ENCODE peak calls at places on chromosomes 5 and 9, in four cellular contexts. N is AG04450, C is foreskin fibroblast, Y is NCI-H1105 treated with DMSO at 0.1 percent for 48 hours. B is an unnamed sample.
A peak's percentile ranks its signal among the peaks of the same experiment; 100 is the strongest.

GRCh38 chr9:650362-650761 is 191.1 kb upstream of the DMRT1 start:
- DNase-seq in N (no peak), C (no peak), Y (no peak), B (no peak)

GRCh38 chr5:55856511-55857246 is 5.5 kb downstream of the IL31RA start:
- DNase-seq in N (no peak), C (no peak), Y (no peak), B (no peak)

GRCh38 chr5:96151891-96152290 is 190.2 kb upstream of the ELL2 start:
- DNase-seq in N (no peak), C (no peak), Y (no peak), B (no peak)

GRCh38 chr5:33579163-33579562 is 138.4 kb downstream of the TARS1 start:
- DNase-seq in N (no peak), C (no peak), Y (no peak), B (no peak)

GRCh38 chr9:138075961-138076649 is 198.5 kb downstream of the CACNA1B start:
- DNase-seq in N (no peak), C (no peak), Y (no peak), B (no peak)

GRCh38 chr9:7298123-7298522 is 501.5 kb downstream of the DMAC1 start:
- DNase-seq in N (no peak), C (no peak), Y (no peak), B (no peak)

GRCh38 chr5:173565491-173566038 is 50.9 kb downstream of the BOD1 start:
- DNase-seq in N (no peak), C (no peak), Y (no peak), B (no peak)

GRCh38 chr5:94776167-94776566 is 157.7 kb downstream of the SLF1 start:
- DNase-seq in N (no peak), C (peak; percentile 89), Y (no peak), B (peak; percentile 15)

GRCh38 chr5:149271717-149272558 is at the start of gene AFAP1L1:
- DNase-seq in N (no peak), C (peak; percentile 83), Y (peak; percentile 1), B (peak; percentile 35)

GRCh38 chr9:16505159-16505558 is 365.3 kb downstream of the BNC2 start:
- DNase-seq in N (peak; percentile 54), C (peak; percentile 62), Y (no peak), B (no peak)

GRCh38 chr5:43294226-43294625 is 19.0 kb downstream of the HMGCS1 start:
- DNase-seq in N (no peak), C (peak; percentile 61), Y (no peak), B (no peak)

GRCh38 chr9:135087489-135087791 is at the start of gene OLFM1:
- DNase-seq in N (no peak), C (peak; percentile 77), Y (peak; percentile 71), B (peak; percentile 84)

GRCh38 chr9:123929870-123930831 is at the start of gene DENND1A:
- DNase-seq in N (peak; percentile 43), C (peak; percentile 97), Y (peak; percentile 83), B (peak; percentile 90)

GRCh38 chr5:759111-759741 is 25.3 kb downstream of the ZDHHC11B start:
- DNase-seq in N (no peak), C (no peak), Y (no peak), B (peak; percentile 31)

GRCh38 chr5:9691261-9691660 is 61.1 kb upstream of the TAS2R1 start:
- DNase-seq in N (no peak), C (peak; percentile 28), Y (no peak), B (no peak)

GRCh38 chr5:172669808-172670402 is 28.8 kb downstream of the NEURL1B start:
- DNase-seq in N (no peak), C (no peak), Y (no peak), B (no peak)

GRCh38 chr5:74095871-74096270 is 469.9 kb downstream of the ARHGEF28 start:
- DNase-seq in N (peak; percentile 2), C (peak; percentile 34), Y (no peak), B (no peak)

GRCh38 chr5:115661156-115661555 is 35.3 kb upstream of the TMED7 start:
- DNase-seq in N (no peak), C (peak; percentile 45), Y (no peak), B (no peak)

GRCh38 chr5:68591850-68592249 is 376.3 kb downstream of the PIK3R1 start:
- DNase-seq in N (no peak), C (no peak), Y (no peak), B (no peak)

GRCh38 chr5:94847019-94847418 is 228.6 kb downstream of the SLF1 start:
- DNase-seq in N (no peak), C (no peak), Y (no peak), B (no peak)

GRCh38 chr9:130979591-130980385 is 29.2 kb upstream of the LAMC3 start:
- DNase-seq in N (no peak), C (no peak), Y (no peak), B (no peak)

GRCh38 chr9:631596-631995 is 209.9 kb upstream of the DMRT1 start:
- DNase-seq in N (no peak), C (no peak), Y (no peak), B (no peak)

GRCh38 chr9:93673271-93673843 is 97.0 kb downstream of the PHF2 start:
- DNase-seq in N (no peak), C (no peak), Y (peak; percentile 58), B (no peak)

GRCh38 chr9:71909887-71910601 is 949 bp downstream of the ABHD17B start:
- DNase-seq in N (no peak), C (peak; percentile 55), Y (peak; percentile 56), B (peak; percentile 53)

GRCh38 chr9:127167560-127168326 is 45.3 kb upstream of the ANGPTL2 start:
- DNase-seq in N (no peak), C (no peak), Y (no peak), B (no peak)

GRCh38 chr5:172733179-172733973 is 37.6 kb downstream of the DUSP1 start:
- DNase-seq in N (peak; percentile 52), C (peak; percentile 99), Y (no peak), B (no peak)

GRCh38 chr5:1400936-1401335 is 44.3 kb downstream of the SLC6A3 start:
- DNase-seq in N (no peak), C (no peak), Y (no peak), B (no peak)

GRCh38 chr9:137820161-137820855 is 57.3 kb upstream of the CACNA1B start:
- DNase-seq in N (no peak), C (peak; percentile 31), Y (no peak), B (no peak)

GRCh38 chr5:175290379-175290778 is 153.6 kb downstream of the DRD1 start:
- DNase-seq in N (no peak), C (no peak), Y (no peak), B (no peak)

GRCh38 chr5:102049517-102049916 is 246.6 kb downstream of the SLCO4C1 start:
- DNase-seq in N (no peak), C (no peak), Y (peak; percentile 43), B (peak; percentile 61)